ENCODE peak calls at places on chromosomes 12 and 14, in eight cellular contexts. One of them, this sample, is unnamed.

GRCh38 chr12:17540921-17541320 is 549.1 kb downstream of the RERGL start:
- DNase-seq in endothelial cell: no peak
- DNase-seq in cardiac fibroblast: no peak
- DNase-seq in fibroblast of pulmonary artery: no peak
- DNase-seq in coronary artery: no peak
- DNase-seq in astrocyte of the spinal cord: no peak
- DNase-seq in AG09309: no peak
- DNase-seq in upper lobe of right lung: no peak
- DNase-seq in this sample: no peak

GRCh38 chr14:100666403-100666802 is 60.3 kb upstream of the DLK1 start:
- DNase-seq in fibroblast of pulmonary artery: no peak
- DNase-seq in AG09309: no peak
- DNase-seq in endothelial cell: no peak
- DNase-seq in upper lobe of right lung: no peak
- DNase-seq in coronary artery: no peak
- DNase-seq in cardiac fibroblast: no peak
- DNase-seq in astrocyte of the spinal cord: no peak
- DNase-seq in this sample: no peak

GRCh38 chr14:75559045-75559444 is 19.4 kb upstream of the FLVCR2 start:
- DNase-seq in AG09309: no peak
- DNase-seq in cardiac fibroblast: no peak
- DNase-seq in astrocyte of the spinal cord: no peak
- DNase-seq in fibroblast of pulmonary artery: no peak
- DNase-seq in endothelial cell: no peak
- DNase-seq in coronary artery: no peak
- DNase-seq in upper lobe of right lung: no peak
- DNase-seq in this sample: no peak

GRCh38 chr14:100537701-100538565 is 49.3 kb downstream of the BEGAIN start:
- DNase-seq in upper lobe of right lung: peak; percentile 63
- DNase-seq in AG09309: no peak
- DNase-seq in astrocyte of the spinal cord: no peak
- DNase-seq in endothelial cell: no peak
- DNase-seq in coronary artery: peak; percentile 65
- DNase-seq in cardiac fibroblast: no peak
- DNase-seq in fibroblast of pulmonary artery: no peak
- DNase-seq in this sample: no peak

GRCh38 chr14:22837750-22838538 is 1.6 kb downstream of the MMP14 start:
- DNase-seq in cardiac fibroblast: peak; percentile 57
- DNase-seq in upper lobe of right lung: no peak
- DNase-seq in astrocyte of the spinal cord: peak; percentile 48
- DNase-seq in fibroblast of pulmonary artery: peak; percentile 61
- DNase-seq in endothelial cell: no peak
- DNase-seq in AG09309: no peak
- DNase-seq in coronary artery: peak; percentile 87
- DNase-seq in this sample: no peak

GRCh38 chr12:126069549-126070165 is 1004.4 kb downstream of the AACS start:
- DNase-seq in cardiac fibroblast: peak; percentile 84
- DNase-seq in astrocyte of the spinal cord: peak; percentile 73
- DNase-seq in coronary artery: no peak
- DNase-seq in fibroblast of pulmonary artery: peak; percentile 77
- DNase-seq in endothelial cell: peak; percentile 13
- DNase-seq in AG09309: peak; percentile 14
- DNase-seq in upper lobe of right lung: no peak
- DNase-seq in this sample: peak; percentile 82

GRCh38 chr12:101782544-101782855 is 43.2 kb upstream of the SYCP3 start:
- DNase-seq in cardiac fibroblast: peak; percentile 41
- DNase-seq in AG09309: no peak
- DNase-seq in fibroblast of pulmonary artery: peak; percentile 24
- DNase-seq in astrocyte of the spinal cord: peak; percentile 53
- DNase-seq in coronary artery: no peak
- DNase-seq in endothelial cell: no peak
- DNase-seq in upper lobe of right lung: no peak
- DNase-seq in this sample: no peak

GRCh38 chr12:69929531-69929930 is 104.5 kb downstream of the MYRFL start:
- DNase-seq in astrocyte of the spinal cord: no peak
- DNase-seq in upper lobe of right lung: no peak
- DNase-seq in cardiac fibroblast: peak; percentile 20
- DNase-seq in coronary artery: no peak
- DNase-seq in fibroblast of pulmonary artery: peak; percentile 27
- DNase-seq in AG09309: no peak
- DNase-seq in endothelial cell: no peak
- DNase-seq in this sample: no peak

GRCh38 chr14:81096656-81097055 is 124.1 kb downstream of the GTF2A1 start:
- DNase-seq in coronary artery: no peak
- DNase-seq in AG09309: no peak
- DNase-seq in endothelial cell: no peak
- DNase-seq in cardiac fibroblast: no peak
- DNase-seq in fibroblast of pulmonary artery: no peak
- DNase-seq in astrocyte of the spinal cord: no peak
- DNase-seq in upper lobe of right lung: no peak
- DNase-seq in this sample: no peak

GRCh38 chr14:50061664-50062437 is 54.5 kb downstream of the VCPKMT start:
- DNase-seq in endothelial cell: peak; percentile 31
- DNase-seq in AG09309: no peak
- DNase-seq in fibroblast of pulmonary artery: peak; percentile 33
- DNase-seq in cardiac fibroblast: peak; percentile 51
- DNase-seq in astrocyte of the spinal cord: peak; percentile 40
- DNase-seq in coronary artery: no peak
- DNase-seq in upper lobe of right lung: peak; percentile 68
- DNase-seq in this sample: peak; percentile 52

GRCh38 chr12:48924617-48925217 is 575 bp downstream of the FKBP11 start:
- DNase-seq in astrocyte of the spinal cord: peak; percentile 51
- DNase-seq in upper lobe of right lung: peak; percentile 81
- DNase-seq in fibroblast of pulmonary artery: peak; percentile 48
- DNase-seq in endothelial cell: peak; percentile 64
- DNase-seq in AG09309: no peak
- DNase-seq in coronary artery: no peak
- DNase-seq in cardiac fibroblast: peak; percentile 47
- DNase-seq in this sample: peak; percentile 63

GRCh38 chr12:105977256-105978051 is 161.3 kb downstream of the NUAK1 start:
- DNase-seq in upper lobe of right lung: no peak
- DNase-seq in fibroblast of pulmonary artery: peak; percentile 71
- DNase-seq in coronary artery: no peak
- DNase-seq in astrocyte of the spinal cord: peak; percentile 93
- DNase-seq in endothelial cell: no peak
- DNase-seq in AG09309: no peak
- DNase-seq in cardiac fibroblast: peak; percentile 89
- DNase-seq in this sample: no peak

GRCh38 chr14:41925409-41925808 is 318.7 kb downstream of the LRFN5 start:
- DNase-seq in upper lobe of right lung: no peak
- DNase-seq in cardiac fibroblast: peak; percentile 8
- DNase-seq in endothelial cell: no peak
- DNase-seq in astrocyte of the spinal cord: peak; percentile 32
- DNase-seq in AG09309: no peak
- DNase-seq in fibroblast of pulmonary artery: peak; percentile 59
- DNase-seq in coronary artery: no peak
- DNase-seq in this sample: no peak

GRCh38 chr12:49975370-49975761 is 2.6 kb downstream of the AQP6 start:
- DNase-seq in upper lobe of right lung: peak; percentile 61
- DNase-seq in AG09309: no peak
- DNase-seq in endothelial cell: no peak
- DNase-seq in astrocyte of the spinal cord: no peak
- DNase-seq in cardiac fibroblast: no peak
- DNase-seq in coronary artery: no peak
- DNase-seq in fibroblast of pulmonary artery: no peak
- DNase-seq in this sample: no peak

DNA sequence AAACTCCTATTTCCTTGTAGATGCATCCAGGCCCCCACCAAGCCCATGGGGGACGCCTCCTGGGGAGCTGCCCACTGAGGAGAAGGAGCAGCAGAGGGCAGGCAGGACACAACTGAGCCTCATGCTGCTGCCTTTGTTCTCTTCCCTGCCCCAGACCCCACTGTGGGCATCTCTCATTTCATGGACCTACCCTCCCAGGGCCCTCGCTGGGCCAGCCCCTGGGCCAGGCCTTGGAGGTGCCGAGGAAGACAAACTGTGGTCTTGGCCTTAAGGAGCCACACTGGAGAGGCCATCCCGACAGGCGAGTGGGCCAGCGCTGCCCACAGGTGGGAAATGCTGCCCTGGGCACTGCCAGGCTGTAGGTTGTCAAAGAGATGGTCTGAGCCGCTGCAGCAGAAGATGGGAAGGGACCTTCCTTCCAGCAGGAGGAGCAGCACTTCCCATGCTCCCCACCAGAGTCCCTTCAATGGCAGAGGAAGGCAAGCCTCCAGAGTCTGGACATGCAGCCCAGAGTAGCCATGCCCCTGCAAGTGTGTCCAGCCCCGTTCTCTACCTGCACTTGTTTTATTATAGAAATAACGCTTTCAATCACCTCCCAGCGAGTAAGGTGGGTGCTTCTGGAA is 147.4 kb downstream of the BCL11B start:
- DNase-seq in astrocyte of the spinal cord: no peak
- DNase-seq in endothelial cell: peak; percentile 9
- DNase-seq in cardiac fibroblast: no peak
- DNase-seq in coronary artery: no peak
- DNase-seq in upper lobe of right lung: no peak
- DNase-seq in AG09309: no peak
- DNase-seq in fibroblast of pulmonary artery: no peak
- DNase-seq in this sample: no peak
- TF ChIP-seq CTCF in astrocyte of the spinal cord: no peak
- TF ChIP-seq CTCF in endothelial cell: peak; percentile 16
- TF ChIP-seq CTCF in cardiac fibroblast: no peak
- TF ChIP-seq CTCF in coronary artery: no peak
- TF ChIP-seq CTCF in upper lobe of right lung: no peak
- TF ChIP-seq CTCF in AG09309: no peak
- TF ChIP-seq CTCF in fibroblast of pulmonary artery: no peak
- TF ChIP-seq CTCF in this sample: no peak

DNA sequence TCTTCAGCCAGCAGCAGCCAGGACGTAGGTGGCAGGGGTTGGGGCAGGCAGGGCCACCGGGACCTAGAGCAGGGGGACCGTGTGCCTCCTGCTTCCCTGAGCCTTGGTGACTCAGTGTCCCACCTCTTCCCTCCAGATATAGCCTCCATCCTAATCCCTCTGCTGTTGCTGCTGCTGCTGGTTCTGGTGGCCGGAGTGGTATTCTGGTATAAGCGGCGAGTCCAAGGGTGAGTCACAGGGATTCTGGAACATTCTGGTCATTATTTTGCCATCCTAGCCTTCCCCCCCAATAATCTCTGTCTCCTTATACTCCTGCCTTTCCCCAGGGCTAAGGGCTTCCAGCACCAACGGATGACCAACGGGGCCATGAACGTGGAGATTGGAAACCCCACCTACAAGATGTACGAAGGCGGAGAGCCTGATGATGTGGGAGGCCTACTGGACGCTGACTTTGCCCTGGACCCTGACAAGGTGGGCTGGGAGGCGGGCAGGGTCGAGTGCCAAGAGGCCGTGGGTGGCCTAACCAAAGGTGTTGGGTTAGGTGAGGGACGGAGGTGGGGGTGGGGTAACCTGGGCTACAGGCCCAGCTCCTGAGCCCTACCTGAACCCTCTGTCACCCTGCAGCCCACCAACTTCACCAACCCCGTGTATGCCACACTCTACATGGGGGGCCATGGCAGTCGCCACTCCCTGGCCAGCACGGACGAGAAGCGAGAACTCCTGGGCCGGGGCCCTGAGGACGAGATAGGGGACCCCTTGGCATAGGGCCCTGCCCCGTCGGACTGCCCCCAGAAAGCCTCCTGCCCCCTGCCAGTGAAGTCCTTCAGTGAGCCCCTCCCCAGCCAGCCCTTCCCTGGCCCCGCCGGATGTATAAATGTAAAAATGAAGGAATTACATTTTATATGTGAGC is 4.5 kb upstream of the NXPH4 start:
- DNase-seq in astrocyte of the spinal cord: no peak
- DNase-seq in AG09309: no peak
- DNase-seq in cardiac fibroblast: no peak
- DNase-seq in fibroblast of pulmonary artery: no peak
- DNase-seq in endothelial cell: no peak
- DNase-seq in coronary artery: no peak
- DNase-seq in upper lobe of right lung: no peak
- DNase-seq in this sample: no peak
- TF ChIP-seq CTCF in astrocyte of the spinal cord: no peak
- TF ChIP-seq CTCF in AG09309: peak; percentile 18
- TF ChIP-seq CTCF in cardiac fibroblast: no peak
- TF ChIP-seq CTCF in fibroblast of pulmonary artery: peak; percentile 1
- TF ChIP-seq CTCF in endothelial cell: no peak
- TF ChIP-seq CTCF in coronary artery: no peak
- TF ChIP-seq CTCF in upper lobe of right lung: no peak
- TF ChIP-seq CTCF in this sample: no peak

GRCh38 chr14:95895720-95896119 is 19.1 kb downstream of the TUNAR start:
- DNase-seq in astrocyte of the spinal cord: no peak
- DNase-seq in upper lobe of right lung: no peak
- DNase-seq in fibroblast of pulmonary artery: no peak
- DNase-seq in endothelial cell: peak; percentile 50
- DNase-seq in AG09309: no peak
- DNase-seq in cardiac fibroblast: no peak
- DNase-seq in coronary artery: no peak
- DNase-seq in this sample: peak; percentile 53
- TF ChIP-seq CTCF in astrocyte of the spinal cord: no peak
- TF ChIP-seq CTCF in upper lobe of right lung: peak; percentile 19
- TF ChIP-seq CTCF in fibroblast of pulmonary artery: no peak
- TF ChIP-seq CTCF in endothelial cell: peak; percentile 55
- TF ChIP-seq CTCF in AG09309: peak; percentile 32
- TF ChIP-seq CTCF in cardiac fibroblast: no peak
- TF ChIP-seq CTCF in coronary artery: no peak
- TF ChIP-seq CTCF in this sample: peak; percentile 47

GRCh38 chr14:24226477-24226876 is 5.7 kb downstream of the NEDD8 start:
- DNase-seq in upper lobe of right lung: no peak
- DNase-seq in coronary artery: no peak
- DNase-seq in fibroblast of pulmonary artery: no peak
- DNase-seq in endothelial cell: no peak
- DNase-seq in astrocyte of the spinal cord: no peak
- DNase-seq in cardiac fibroblast: no peak
- DNase-seq in AG09309: no peak
- DNase-seq in this sample: no peak
- TF ChIP-seq CTCF in upper lobe of right lung: no peak
- TF ChIP-seq CTCF in coronary artery: no peak
- TF ChIP-seq CTCF in fibroblast of pulmonary artery: no peak
- TF ChIP-seq CTCF in endothelial cell: no peak
- TF ChIP-seq CTCF in astrocyte of the spinal cord: no peak
- TF ChIP-seq CTCF in cardiac fibroblast: no peak
- TF ChIP-seq CTCF in AG09309: no peak
- TF ChIP-seq CTCF in this sample: no peak

GRCh38 chr12:80946591-80946990 is 8.9 kb upstream of the LIN7A start:
- DNase-seq in AG09309: no peak
- DNase-seq in upper lobe of right lung: no peak
- DNase-seq in cardiac fibroblast: peak; percentile 37
- DNase-seq in fibroblast of pulmonary artery: peak; percentile 19
- DNase-seq in coronary artery: no peak
- DNase-seq in astrocyte of the spinal cord: peak; percentile 23
- DNase-seq in endothelial cell: no peak
- DNase-seq in this sample: no peak
- TF ChIP-seq CTCF in AG09309: peak; percentile 32
- TF ChIP-seq CTCF in upper lobe of right lung: peak; percentile 18
- TF ChIP-seq CTCF in cardiac fibroblast: peak; percentile 30
- TF ChIP-seq CTCF in fibroblast of pulmonary artery: peak; percentile 30
- TF ChIP-seq CTCF in coronary artery: no peak
- TF ChIP-seq CTCF in astrocyte of the spinal cord: peak; percentile 31
- TF ChIP-seq CTCF in endothelial cell: no peak
- TF ChIP-seq CTCF in this sample: no peak

GRCh38 chr12:46779879-46780278 is 45.9 kb downstream of the SLC38A4 start:
- DNase-seq in AG09309: no peak
- DNase-seq in astrocyte of the spinal cord: no peak
- DNase-seq in endothelial cell: no peak
- DNase-seq in fibroblast of pulmonary artery: no peak
- DNase-seq in upper lobe of right lung: no peak
- DNase-seq in coronary artery: no peak
- DNase-seq in cardiac fibroblast: no peak
- DNase-seq in this sample: no peak
- TF ChIP-seq CTCF in AG09309: no peak
- TF ChIP-seq CTCF in astrocyte of the spinal cord: no peak
- TF ChIP-seq CTCF in endothelial cell: no peak
- TF ChIP-seq CTCF in fibroblast of pulmonary artery: no peak
- TF ChIP-seq CTCF in upper lobe of right lung: no peak
- TF ChIP-seq CTCF in coronary artery: no peak
- TF ChIP-seq CTCF in cardiac fibroblast: no peak
- TF ChIP-seq CTCF in this sample: no peak

GRCh38 chr12:9319044-9319841 is 111.0 kb upstream of the PZP start:
- DNase-seq in astrocyte of the spinal cord: no peak
- DNase-seq in coronary artery: no peak
- DNase-seq in fibroblast of pulmonary artery: peak; percentile 22
- DNase-seq in cardiac fibroblast: peak; percentile 11
- DNase-seq in endothelial cell: no peak
- DNase-seq in AG09309: no peak
- DNase-seq in upper lobe of right lung: no peak
- DNase-seq in this sample: no peak
- TF ChIP-seq CTCF in astrocyte of the spinal cord: peak; percentile 42
- TF ChIP-seq CTCF in coronary artery: no peak
- TF ChIP-seq CTCF in fibroblast of pulmonary artery: peak; percentile 42
- TF ChIP-seq CTCF in cardiac fibroblast: peak; percentile 49
- TF ChIP-seq CTCF in endothelial cell: no peak
- TF ChIP-seq CTCF in AG09309: peak; percentile 34
- TF ChIP-seq CTCF in upper lobe of right lung: no peak
- TF ChIP-seq CTCF in this sample: no peak